ENCODE peak calls at places on chromosomes 6 and 20, in five cellular contexts. R is body of pancreas; S is DND-41; F is CD4-positive, CD25-positive, alpha-beta regulatory T cell; Z is aorta. H is an unnamed sample.

GRCh38 chr6:12208190-12208589 is 82.0 kb upstream of the EDN1 start:
- DNase-seq in S (no peak), Z (peak; percentile 55), F (no peak), R (peak; percentile 6), H (peak; percentile 19)

GRCh38 chr6:132811276-132811675 is 3.1 kb upstream of the RPS12 start:
- DNase-seq in Z (no peak), S (no peak), R (no peak), F (no peak), H (no peak)

GRCh38 chr6:88360203-88360797 is 194.2 kb upstream of the CNR1 start:
- DNase-seq in S (no peak), Z (no peak), F (no peak), R (no peak), H (no peak)

GRCh38 chr20:17654649-17655285 is 27.3 kb downstream of the RRBP1 start:
- DNase-seq in F (no peak), S (no peak), Z (no peak), R (peak; percentile 52), H (peak; percentile 60)

GRCh38 chr6:145490068-145490467 is 245.3 kb downstream of the EPM2A start:
- DNase-seq in S (no peak), F (no peak), Z (no peak), R (no peak), H (no peak)

GRCh38 chr20:2751347-2751867 is 49.0 kb downstream of the CPXM1 start:
- DNase-seq in F (no peak), S (no peak), Z (no peak), R (peak; percentile 38), H (no peak)

GRCh38 chr6:152948150-152948768 is 34.6 kb downstream of the FBXO5 start:
- DNase-seq in F (peak; percentile 42), S (no peak), R (no peak), Z (no peak), H (no peak)

GRCh38 chr6:14382381-14383236 is 265.0 kb downstream of the CD83 start:
- DNase-seq in F (no peak), Z (no peak), R (no peak), S (peak; percentile 89), H (no peak)

GRCh38 chr6:123016431-123017110 is 20.5 kb downstream of the CLVS2 start:
- DNase-seq in R (peak; percentile 5), Z (no peak), F (no peak), S (no peak), H (no peak)

GRCh38 chr6:617485-618100 is 39.3 kb downstream of the HUS1B start:
- DNase-seq in R (no peak), F (peak; percentile 81), Z (no peak), S (no peak), H (no peak)

GRCh38 chr6:40841721-40842120 is 197.3 kb downstream of the UNC5CL start:
- DNase-seq in Z (no peak), R (no peak), F (no peak), S (no peak), H (no peak)

GRCh38 chr6:3786131-3786530 is 34.6 kb upstream of the PXDC1 start:
- DNase-seq in F (no peak), S (no peak), R (no peak), Z (no peak), H (no peak)

GRCh38 chr6:26455357-26455970 is 2.3 kb upstream of the BTN2A1 start:
- DNase-seq in F (no peak), R (no peak), S (no peak), Z (no peak), H (no peak)

GRCh38 chr6:91135406-91135805 is 548.5 kb upstream of the MAP3K7 start:
- DNase-seq in F (no peak), S (no peak), Z (no peak), R (no peak), H (no peak)

GRCh38 chr20:35004051-35004725 is 48.5 kb downstream of the MYH7B start:
- DNase-seq in R (no peak), S (no peak), F (no peak), Z (no peak), H (no peak)

GRCh38 chr20:48625136-48625900 is 202.5 kb downstream of the PREX1 start:
- DNase-seq in R (no peak), S (no peak), Z (peak; percentile 42), F (no peak), H (no peak)

GRCh38 chr6:134391221-134391620 is 73.3 kb upstream of the SGK1 start:
- DNase-seq in F (no peak), S (no peak), Z (no peak), R (no peak), H (no peak)

GRCh38 chr6:118812972-118813371 is 81.0 kb upstream of the ASF1A start:
- DNase-seq in R (no peak), S (no peak), F (peak; percentile 51), Z (no peak), H (no peak)

GRCh38 chr20:33092361-33092760 is 12.9 kb downstream of the BPIFB4 start:
- DNase-seq in R (no peak), Z (no peak), S (no peak), F (no peak), H (no peak)

GRCh38 chr20:58078741-58079522 is 149.5 kb downstream of the ANKRD60 start:
- DNase-seq in F (no peak), Z (no peak), R (no peak), S (no peak), H (peak; percentile 11)

GRCh38 chr6:167005350-167006159 is 6.4 kb downstream of the CEP43 start:
- DNase-seq in F (no peak), Z (no peak), R (peak; percentile 47), S (no peak), H (peak; percentile 63)

GRCh38 chr20:55067158-55067825 is 591.9 kb downstream of the DOK5 start:
- DNase-seq in F (no peak), Z (no peak), S (no peak), R (no peak), H (no peak)
- H3K27ac ChIP-seq in F (no peak overlapping the region), Z (no peak overlapping the region), S (no peak overlapping the region), R (no peak overlapping the region), H (no peak overlapping the region)

GRCh38 chr6:18263561-18264337 is 581 bp downstream of the DEK start:
- DNase-seq in F (peak; percentile 44), Z (no peak), S (peak; percentile 40), R (peak; percentile 80), H (peak; percentile 67)

GRCh38 chr6:18260448-18261106 is 3.8 kb downstream of the DEK start:
- DNase-seq in Z (no peak), R (no peak), S (no peak), F (peak; percentile 10), H (no peak)

GRCh38 chr6:18262812-18263560 is 1.3 kb downstream of the DEK start:
- DNase-seq in Z (no peak), F (peak; percentile 82), S (peak; percentile 55), R (no peak), H (no peak)

GRCh38 chr6:18261877-18262276 is 2.5 kb downstream of the DEK start:
- DNase-seq in F (no peak), R (no peak), Z (no peak), S (no peak), H (no peak)

GRCh38 chr6:18259675-18260447 is 4.5 kb downstream of the DEK start:
- DNase-seq in Z (no peak), S (no peak), F (no peak), R (no peak), H (no peak)
- H3K36me3 ChIP-seq in Z (peaks cover 2% of the 10 kb centered on the region), S (peaks cover 83% of the 10 kb centered on the region), F (peaks cover 27% of the 10 kb centered on the region), R (no peaks in the 10 kb centered on the region), H (no peaks in the 10 kb centered on the region)

DNA sequence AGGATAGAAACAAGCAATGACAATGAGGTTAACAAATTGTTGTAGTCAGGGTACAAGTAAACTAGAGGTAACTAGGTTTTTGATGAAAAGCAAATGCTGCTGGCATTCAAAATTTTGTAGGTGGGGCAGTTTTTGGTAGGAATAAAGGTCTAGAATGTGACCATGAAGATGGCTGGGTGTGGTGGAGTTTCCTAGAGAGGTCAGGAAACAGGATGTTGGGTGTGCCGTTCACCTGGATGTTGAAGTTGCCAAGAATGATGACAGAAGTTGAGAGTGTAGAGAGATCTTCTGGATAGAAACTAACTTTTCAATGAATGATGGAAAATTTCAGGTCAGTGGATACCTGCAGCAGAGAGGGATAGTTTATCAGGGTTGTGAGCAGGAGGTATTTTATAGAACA is 22.7 kb downstream of the MAPK14 start:
- DNase-seq in S (no peak), R (no peak), F (peak; percentile 62), Z (no peak), H (no peak)
- H3K27ac ChIP-seq in S (no peak overlapping the region), R (no peak overlapping the region), F (no peak overlapping the region), Z (no peak overlapping the region), H (no peak overlapping the region)

GRCh38 chr6:7247179-7247456 is 65.9 kb downstream of the SSR1 start:
- DNase-seq in S (no peak), R (peak; percentile 5), F (no peak), Z (peak; percentile 34), H (no peak)
- H3K36me3 ChIP-seq in S (peaks cover 76% of the 10 kb centered on the region), R (peaks cover 7% of the 10 kb centered on the region), F (peaks cover 43% of the 10 kb centered on the region), Z (peaks cover 14% of the 10 kb centered on the region), H (no peaks in the 10 kb centered on the region)